ENCODE peak calls at places on chromosomes 13 and 19, in eight cellular contexts. S is NB4, J is breast epithelium, M is thyroid gland, D is lower leg skin, Q is vagina, L is A549, Z is right lobe of liver. T is an unnamed sample.

GRCh38 chr19:7901337-7901736 is 2.3 kb upstream of the MAP2K7 start:
- DNase-seq in S (no peak), J (no peak), M (no peak), D (peak), Q (no peak), L (no peak), Z (no peak), T (no peak)

GRCh38 chr19:45462174-45462573 is 5.6 kb upstream of the FOSB start:
- DNase-seq in S (no peak), J (no peak), M (no peak), D (no peak), Q (no peak), L (no peak), Z (no peak), T (no peak)

GRCh38 chr19:28358604-28359003 is 854.3 kb downstream of the UQCRFS1 start:
- DNase-seq in S (no peak), J (no peak), M (no peak), D (no peak), Q (no peak), L (no peak), Z (no peak), T (no peak)

GRCh38 chr19:41175825-41176734 is 16.9 kb upstream of the CYP2S1 start:
- DNase-seq in S (peak), J (no peak), M (peak), D (no peak), Q (no peak), L (peak), Z (no peak), T (peak)

GRCh38 chr19:42244452-42245220 is 2.2 kb upstream of the GSK3A start:
- DNase-seq in S (peak), J (peak), M (peak), D (peak), Q (peak), L (peak), Z (peak), T (peak)

GRCh38 chr13:110055089-110055488 is 251.9 kb downstream of the COL4A1 start:
- DNase-seq in S (no peak), J (no peak), M (no peak), D (no peak), Q (no peak), L (no peak), Z (no peak), T (no peak)

GRCh38 chr19:17001603-17002183 is 24.9 kb downstream of the CPAMD8 start:
- DNase-seq in S (peak), J (no peak), M (peak), D (no peak), Q (no peak), L (no peak), Z (no peak), T (no peak)

GRCh38 chr13:31814523-31814922 is 75.2 kb downstream of the RXFP2 start:
- DNase-seq in S (no peak), J (no peak), M (no peak), D (no peak), Q (no peak), L (no peak), Z (no peak), T (no peak)

GRCh38 chr13:49097374-49097773 is 121.7 kb downstream of the FNDC3A start:
- DNase-seq in S (no peak), J (no peak), M (no peak), D (no peak), Q (no peak), L (peak), Z (peak), T (no peak)

GRCh38 chr19:4338441-4339350 is at the start of gene STAP2:
- DNase-seq in S (no peak), J (peak), M (peak), D (no peak), Q (no peak), L (no peak), Z (peak), T (no peak)

GRCh38 chr13:52851153-52851962 is 2.9 kb upstream of the PCDH8 start:
- DNase-seq in S (peak), J (no peak), M (peak), D (no peak), Q (no peak), L (no peak), Z (no peak), T (no peak)

GRCh38 chr13:32594339-32594738 is 8.1 kb downstream of the PDS5B start:
- DNase-seq in S (no peak), J (no peak), M (no peak), D (no peak), Q (no peak), L (no peak), Z (no peak), T (no peak)

GRCh38 chr19:50555447-50556235 is 12.6 kb downstream of the LRRC4B start:
- DNase-seq in S (peak), J (no peak), M (no peak), D (no peak), Q (no peak), L (peak), Z (no peak), T (no peak)

GRCh38 chr19:6801397-6802086 is 29.0 kb downstream of the VAV1 start:
- DNase-seq in S (peak), J (no peak), M (peak), D (peak), Q (no peak), L (peak), Z (peak), T (peak)

GRCh38 chr19:43658001-43658400 is 12.0 kb downstream of the PLAUR start:
- DNase-seq in S (no peak), J (no peak), M (no peak), D (no peak), Q (no peak), L (no peak), Z (no peak), T (no peak)

GRCh38 chr13:33262997-33263396 is 22.6 kb downstream of the STARD13 start:
- DNase-seq in S (peak), J (no peak), M (no peak), D (no peak), Q (no peak), L (no peak), Z (no peak), T (no peak)

GRCh38 chr19:32555786-32556185 is 25.2 kb upstream of the PDCD5 start:
- DNase-seq in S (no peak), J (no peak), M (no peak), D (no peak), Q (no peak), L (no peak), Z (no peak), T (no peak)

GRCh38 chr13:71378992-71379905 is 487.8 kb downstream of the DACH1 start:
- DNase-seq in S (no peak), J (no peak), M (no peak), D (no peak), Q (no peak), L (no peak), Z (no peak), T (no peak)

GRCh38 chr19:51055866-51056265 is 9.0 kb downstream of the KLK13 start:
- DNase-seq in S (no peak), J (no peak), M (no peak), D (no peak), Q (no peak), L (no peak), Z (no peak), T (no peak)

GRCh38 chr13:80783926-80784325 is 443.0 kb upstream of the SPRY2 start:
- DNase-seq in S (no peak), J (no peak), M (peak), D (no peak), Q (no peak), L (no peak), Z (no peak), T (no peak)

GRCh38 chr19:13043285-13043684 is 48.0 kb downstream of the NFIX start:
- DNase-seq in S (peak), J (no peak), M (no peak), D (no peak), Q (no peak), L (no peak), Z (no peak), T (no peak)

GRCh38 chr19:13044160-13044853 is 49.0 kb downstream of the NFIX start:
- DNase-seq in S (no peak), J (no peak), M (no peak), D (no peak), Q (no peak), L (no peak), Z (no peak), T (no peak)

GRCh38 chr19:13042443-13043130 is 47.3 kb downstream of the NFIX start:
- DNase-seq in S (peak), J (no peak), M (no peak), D (no peak), Q (no peak), L (no peak), Z (no peak), T (no peak)

GRCh38 chr19:13047374-13047773 is 52.1 kb downstream of the NFIX start:
- DNase-seq in S (no peak), J (no peak), M (no peak), D (no peak), Q (no peak), L (no peak), Z (no peak), T (no peak)

DNA sequence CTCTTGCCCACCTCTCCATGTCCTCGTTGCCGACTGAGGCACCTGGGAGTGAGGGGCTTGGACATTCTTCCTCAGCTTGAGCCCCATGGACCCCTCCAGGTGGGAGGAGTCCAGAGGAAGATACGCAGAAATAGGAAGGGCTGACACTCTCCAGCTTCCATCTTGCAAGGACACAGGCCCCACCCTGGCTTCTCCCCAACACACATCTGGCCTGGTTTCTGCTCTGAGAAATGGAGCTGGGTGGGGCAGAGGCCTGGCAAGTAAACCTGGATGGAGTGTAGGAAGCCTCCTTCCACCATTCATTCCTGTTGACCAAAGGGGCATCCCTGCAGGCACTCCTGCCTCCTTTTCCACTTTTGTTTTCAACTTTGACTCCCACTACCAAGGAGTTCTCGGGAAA is 50.5 kb downstream of the NFIX start:
- DNase-seq in S (no peak), J (no peak), M (no peak), D (no peak), Q (no peak), L (no peak), Z (no peak), T (no peak)
- H3K4me3 ChIP-seq in S (no peak), J (no peak), M (no peak), D (no peak), Q (no peak), L (no peak), Z (no peak), T (no peak)

GRCh38 chr13:112688560-112689497 is 1.0 kb upstream of the ATP11A start:
- DNase-seq in S (peak), J (no peak), M (peak), D (no peak), Q (no peak), L (no peak), Z (no peak), T (peak)
- TF ChIP-seq POLR2A in S (no peak), J (peak), M (no peak), D (no peak), Q (no peak), L (no peak), Z (no peak), T (no peak)

DNA sequence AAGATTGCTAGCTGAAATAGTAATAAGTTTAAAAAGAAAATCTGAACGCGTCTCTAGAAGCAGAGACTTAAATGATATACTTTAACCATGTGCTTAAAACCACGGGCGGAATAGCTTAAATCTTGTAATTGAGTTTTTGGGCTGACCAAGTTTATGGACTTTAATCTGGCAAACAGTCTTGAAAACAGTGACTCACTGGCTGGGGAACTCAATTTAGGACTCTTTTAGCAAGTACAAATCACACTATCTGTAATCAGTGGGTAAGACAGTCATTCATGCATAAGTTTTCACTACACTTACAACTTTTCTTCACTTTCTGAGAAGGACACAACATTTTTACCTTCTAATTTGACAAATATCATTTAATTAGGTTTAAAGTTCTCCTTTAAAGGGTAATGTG is 26.8 kb downstream of the ZNF627 start:
- DNase-seq in S (no peak), J (no peak), M (no peak), D (no peak), Q (no peak), L (no peak), Z (no peak), T (no peak)
- H3K4me3 ChIP-seq in S (no peak), J (no peak), M (no peak), D (no peak), Q (peak), L (no peak), Z (peak), T (no peak)

DNA sequence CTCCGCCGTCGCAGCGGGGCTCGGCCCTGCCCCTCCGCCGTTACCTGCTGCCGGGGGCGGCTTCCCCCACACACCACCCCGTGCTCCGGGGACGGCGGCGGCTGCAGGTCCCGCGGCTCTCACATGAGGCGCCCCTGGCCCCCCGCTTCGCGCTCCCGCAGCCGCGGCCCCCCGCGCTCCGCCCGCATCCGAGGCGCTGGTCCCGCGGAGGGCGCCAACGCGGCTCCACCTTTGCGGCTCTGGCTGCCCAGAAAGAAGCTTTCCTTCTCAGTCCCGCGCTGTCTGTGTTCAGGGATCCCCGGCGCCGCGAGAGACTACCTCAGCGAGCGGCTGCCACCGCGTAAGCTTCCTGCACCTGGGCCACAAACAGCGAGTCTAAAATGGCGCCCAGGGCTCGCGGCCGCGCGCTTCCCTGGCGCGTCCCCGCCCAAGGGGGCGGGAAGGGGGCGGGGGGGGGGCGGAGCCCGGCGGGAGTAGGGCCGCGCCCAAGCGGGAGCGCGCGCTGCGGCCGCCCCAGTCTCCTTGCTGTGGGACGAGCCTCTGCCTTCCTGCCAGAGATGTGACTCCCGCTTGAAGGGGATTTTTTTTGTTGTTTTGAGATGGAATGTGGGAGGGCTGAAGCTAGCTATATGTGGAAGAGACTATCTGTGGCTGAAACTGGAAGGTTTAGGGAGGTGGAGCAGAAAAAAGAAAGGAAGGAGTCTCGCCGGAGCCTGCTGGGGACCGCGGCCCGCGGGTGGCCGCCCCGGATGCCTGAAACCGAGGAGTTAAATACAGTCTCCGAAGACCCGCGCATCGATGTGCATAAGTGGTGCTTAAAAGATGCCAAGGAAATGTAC is at the start of gene FBXL3:
- DNase-seq in S (peak), J (peak), M (peak), D (peak), Q (peak), L (peak), Z (peak), T (peak)
- TF ChIP-seq POLR2A in S (peak), J (no peak), M (peak), D (no peak), Q (peak), L (peak), Z (peak), T (peak)

GRCh38 chr19:30978639-30979038 is 370.6 kb downstream of the TSHZ3 start:
- DNase-seq in S (no peak), J (no peak), M (no peak), D (no peak), Q (no peak), L (no peak), Z (no peak), T (no peak)
- H3K4me3 ChIP-seq in S (no peak), J (no peak), M (no peak), D (no peak), Q (no peak), L (no peak), Z (no peak), T (no peak)

DNA sequence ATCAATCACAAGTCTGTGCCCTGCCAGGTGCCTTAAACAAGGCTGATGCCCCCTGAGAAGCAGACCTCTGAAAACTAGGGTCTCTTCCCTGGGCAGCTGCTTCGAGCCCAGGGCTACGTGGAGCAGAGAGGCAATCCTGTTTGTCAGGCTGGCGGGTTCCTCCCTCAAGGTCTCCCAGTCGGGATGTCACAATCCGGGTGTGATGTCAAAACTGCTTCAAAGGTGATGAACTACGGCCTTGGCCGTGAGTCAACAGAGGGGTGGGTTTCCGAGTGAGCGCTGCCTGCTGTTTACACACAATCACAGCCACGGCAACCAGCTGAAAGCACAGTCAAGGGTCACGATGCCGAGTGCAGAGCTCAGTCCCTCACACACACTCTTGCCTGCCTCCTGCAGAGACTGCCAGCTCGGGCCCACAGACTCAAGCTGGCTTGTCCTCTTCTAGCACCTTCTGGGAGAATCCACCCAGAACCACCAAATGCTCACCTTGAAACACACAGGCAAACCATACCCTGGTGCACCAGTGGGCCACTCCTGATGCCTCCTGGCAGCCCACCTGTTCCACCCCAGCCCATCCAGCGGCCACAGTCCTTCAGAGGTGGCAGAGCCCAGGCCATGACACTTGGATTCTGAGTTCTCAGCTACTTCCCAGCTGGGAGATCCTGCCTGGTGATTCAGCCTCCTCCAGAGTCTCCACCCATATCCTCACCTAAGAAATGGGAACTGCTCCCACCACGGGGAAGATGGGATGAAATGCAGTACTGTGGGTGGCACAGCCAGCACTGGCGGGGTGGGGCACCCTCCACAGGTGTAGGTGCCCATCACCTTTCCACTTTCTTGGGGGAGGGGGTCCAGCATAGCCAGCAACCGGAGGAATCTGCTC is 6.8 kb downstream of the ELL start:
- DNase-seq in S (peak), J (no peak), M (peak), D (peak), Q (no peak), L (peak), Z (peak), T (peak)
- TF ChIP-seq POLR2A in S (no peak), J (no peak), M (no peak), D (no peak), Q (no peak), L (no peak), Z (peak), T (peak)

GRCh38 chr13:44573790-44574465 is 2.2 kb downstream of the TSC22D1 start:
- DNase-seq in S (peak), J (no peak), M (no peak), D (no peak), Q (no peak), L (peak), Z (no peak), T (no peak)
- H3K4me3 ChIP-seq in S (no peak), J (no peak), M (no peak), D (no peak), Q (peak), L (no peak), Z (no peak), T (no peak)

GRCh38 chr19:33830264-33830663 is 33.6 kb downstream of the KCTD15 start:
- DNase-seq in S (no peak), J (no peak), M (no peak), D (peak), Q (no peak), L (no peak), Z (no peak), T (no peak)
- TF ChIP-seq POLR2A in S (no peak), J (no peak), M (no peak), D (no peak), Q (no peak), L (no peak), Z (no peak), T (no peak)

GRCh38 chr19:11384778-11385129 is 640 bp upstream of the EPOR start:
- DNase-seq in S (no peak), J (no peak), M (no peak), D (no peak), Q (no peak), L (no peak), Z (no peak), T (no peak)

GRCh38 chr19:11383706-11384048 is 437 bp downstream of the EPOR start:
- DNase-seq in S (no peak), J (no peak), M (no peak), D (no peak), Q (no peak), L (no peak), Z (no peak), T (no peak)

GRCh38 chr19:11380653-11381534 is 3.2 kb downstream of the EPOR start:
- DNase-seq in S (peak), J (peak), M (peak), D (peak), Q (peak), L (peak), Z (peak), T (peak)

GRCh38 chr19:11381535-11382369 is 2.4 kb downstream of the EPOR start:
- DNase-seq in S (peak), J (no peak), M (peak), D (peak), Q (no peak), L (peak), Z (peak), T (peak)

DNA sequence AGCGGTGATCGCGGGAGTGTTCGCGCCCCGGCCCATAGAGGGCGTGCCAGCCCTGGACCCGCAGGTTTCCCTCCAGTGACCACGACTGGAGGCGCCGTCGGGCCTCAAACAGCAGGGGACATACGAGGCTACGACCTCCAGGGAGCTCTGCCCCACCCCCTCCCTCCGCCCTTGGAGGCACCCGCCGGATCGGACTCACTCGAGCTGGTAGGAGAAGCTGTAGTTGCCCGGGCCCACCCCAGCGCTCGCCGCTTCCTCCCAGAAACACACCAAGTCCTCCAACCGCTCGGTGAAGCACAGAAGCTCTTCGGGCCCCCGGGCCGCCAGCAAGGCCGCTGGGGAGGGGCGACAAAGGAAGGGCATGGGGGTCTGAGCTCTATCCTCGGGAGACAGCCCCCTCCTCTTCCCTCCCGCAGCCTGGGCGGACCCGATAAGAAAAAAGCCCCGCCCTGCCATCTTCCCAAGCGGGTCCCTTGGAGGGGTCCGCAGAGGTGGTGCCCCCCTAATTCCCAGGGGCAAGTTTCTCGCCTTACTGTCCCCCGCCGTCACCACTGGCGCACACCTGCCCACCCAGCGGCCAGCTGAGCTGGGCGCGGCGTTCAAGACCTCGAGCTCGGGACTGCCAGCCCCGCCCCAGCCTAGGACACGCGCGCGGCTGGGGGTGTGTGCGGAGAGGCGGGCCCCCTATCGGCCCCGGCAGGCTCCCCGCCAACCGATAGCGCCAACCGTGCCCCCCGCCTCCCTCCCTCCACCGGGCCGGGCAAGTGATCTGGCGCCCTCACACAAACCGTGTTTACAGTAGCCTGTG is 1.0 kb downstream of the EPOR start:
- DNase-seq in S (peak), J (no peak), M (peak), D (peak), Q (no peak), L (peak), Z (peak), T (peak)
- H3K4me3 ChIP-seq in S (no peak), J (peak), M (no peak), D (peak), Q (peak), L (peak), Z (peak), T (no peak)

T was measured in adrenal gland.